ENCODE peak calls at places on chromosomes 13 and 19, in six cellular contexts. W, H, J, N, U and L are unnamed samples.
A peak's percentile ranks its signal among the peaks of the same experiment; 100 is the strongest.

GRCh38 chr19:38799104-38799503 is 10.1 kb downstream of the LGALS7B start:
- DNase-seq in U (no peak), J (no peak), W (no peak), H (no peak), N (no peak), L (no peak)

GRCh38 chr19:31351212-31352193 is 2.3 kb upstream of the TSHZ3 start:
- DNase-seq in N (no peak), J (peak; percentile 24), W (no peak), H (no peak), U (no peak), L (no peak)

GRCh38 chr13:24209138-24209537 is 48.6 kb downstream of the SPATA13 start:
- DNase-seq in J (no peak), U (no peak), H (no peak), W (no peak), N (no peak), L (no peak)

GRCh38 chr13:42002066-42002465 is 41.2 kb upstream of the VWA8 start:
- DNase-seq in U (no peak), J (no peak), H (no peak), W (no peak), N (no peak), L (no peak)

GRCh38 chr13:48403151-48403631 is 9.7 kb downstream of the LPAR6 start:
- DNase-seq in U (no peak), H (no peak), J (no peak), N (peak; percentile 14), W (no peak), L (no peak)

GRCh38 chr13:23969672-23970071 is 72.4 kb upstream of the C1QTNF9B start:
- DNase-seq in U (no peak), N (no peak), H (no peak), W (no peak), J (no peak), L (no peak)

GRCh38 chr13:45943965-45944364 is 92.4 kb upstream of the SIAH3 start:
- DNase-seq in H (no peak), U (no peak), W (no peak), N (no peak), J (no peak), L (no peak)

GRCh38 chr13:109700176-109700575 is 86.2 kb downstream of the IRS2 start:
- DNase-seq in J (no peak), H (peak; percentile 79), W (peak; percentile 88), U (peak; percentile 15), N (no peak), L (peak; percentile 76)

GRCh38 chr13:79680485-79680884 is 199.5 kb downstream of the NDFIP2 start:
- DNase-seq in J (no peak), N (no peak), W (no peak), H (no peak), U (no peak), L (no peak)

GRCh38 chr13:93230466-93230865 is 3.9 kb downstream of the GPC6 start:
- DNase-seq in N (no peak), J (no peak), W (no peak), U (no peak), H (no peak), L (no peak)

GRCh38 chr19:3481241-3482090 is 1.1 kb upstream of the SMIM24 start:
- DNase-seq in U (no peak), W (no peak), N (no peak), H (no peak), J (no peak), L (no peak)

GRCh38 chr19:39557791-39558622 is 18.0 kb upstream of the EID2 start:
- DNase-seq in J (no peak), H (no peak), W (no peak), U (no peak), N (peak; percentile 31), L (peak; percentile 2)

GRCh38 chr19:20072936-20073335 is 4.9 kb upstream of the ZNF90 start:
- DNase-seq in N (no peak), W (no peak), U (no peak), H (no peak), J (no peak), L (no peak)

GRCh38 chr13:37701306-37701705 is 102.7 kb upstream of the POSTN start:
- DNase-seq in J (no peak), W (no peak), H (no peak), N (no peak), U (no peak), L (no peak)

GRCh38 chr19:38656171-38656981 is 8.9 kb downstream of the ACTN4 start:
- DNase-seq in U (no peak), N (no peak), W (no peak), H (no peak), J (no peak), L (no peak)

GRCh38 chr19:5172859-5173577 is 167.6 kb downstream of the PTPRS start:
- DNase-seq in H (no peak), W (no peak), N (no peak), J (no peak), U (peak; percentile 85), L (no peak)

GRCh38 chr13:99993660-99994455 is 12.3 kb downstream of the ZIC2 start:
- DNase-seq in H (no peak), W (no peak), J (no peak), U (no peak), N (no peak), L (no peak)

GRCh38 chr13:28819748-28820098 is 416 bp upstream of the MTUS2 start:
- DNase-seq in N (peak; percentile 79), W (peak; percentile 44), U (no peak), J (peak; percentile 59), H (peak; percentile 9), L (peak; percentile 28)

GRCh38 chr19:3359850-3360493 is 6.4 kb upstream of the NFIC start:
- DNase-seq in W (no peak), J (no peak), H (no peak), U (no peak), N (peak; percentile 85), L (no peak)

GRCh38 chr13:90562388-90562787 is 785.1 kb upstream of the MIR17HG start:
- DNase-seq in W (no peak), N (no peak), H (no peak), U (no peak), J (no peak), L (no peak)

GRCh38 chr19:29524912-29525870 is 603 bp upstream of the VSTM2B start:
- DNase-seq in H (peak; percentile 20), N (no peak), W (no peak), U (no peak), J (peak; percentile 61), L (no peak)

GRCh38 chr19:48510421-48511268 is 990 bp downstream of the LMTK3 start:
- DNase-seq in J (peak; percentile 91), N (no peak), H (peak; percentile 26), W (peak; percentile 79), U (peak; percentile 4), L (no peak)

GRCh38 chr19:47036233-47036651 is 12.2 kb downstream of the TMEM160 start:
- DNase-seq in H (peak; percentile 7), J (no peak), N (no peak), U (no peak), W (no peak), L (peak; percentile 42)

GRCh38 chr13:96091932-96092253 is 2.0 kb downstream of the HS6ST3 start:
- DNase-seq in N (no peak), W (no peak), U (no peak), J (no peak), H (no peak), L (no peak)

GRCh38 chr19:45767410-45767880 is 1.6 kb downstream of the SIX5 start:
- DNase-seq in U (peak; percentile 72), N (no peak), W (peak; percentile 84), H (no peak), J (no peak), L (peak; percentile 79)

GRCh38 chr13:92833071-92833470 is 393.5 kb upstream of the GPC6 start:
- DNase-seq in N (no peak), H (no peak), W (no peak), J (no peak), U (no peak), L (no peak)

GRCh38 chr13:41614671-41615519 is 157.5 kb downstream of the RGCC start:
- DNase-seq in H (no peak), N (no peak), J (no peak), U (no peak), W (peak; percentile 13), L (no peak)

GRCh38 chr13:62357887-62358645 is 942.4 kb upstream of the PCDH20 start:
- DNase-seq in H (no peak), N (no peak), W (no peak), U (peak; percentile 2), J (no peak), L (no peak)

GRCh38 chr19:53868892-53869804 is 1.5 kb downstream of the MYADM start:
- DNase-seq in J (peak; percentile 66), N (peak; percentile 84), W (peak; percentile 91), U (peak; percentile 78), H (no peak), L (no peak)

GRCh38 chr19:38543807-38544568 is 73.8 kb downstream of the MAP4K1 start:
- DNase-seq in J (peak; percentile 77), H (no peak), N (no peak), W (peak; percentile 50), U (peak; percentile 44), L (no peak)